ENCODE peak calls at places on chromosome 4, in nine cellular contexts. N is brain microvascular endothelial cell, B is HL-60, T is GM23248, X is lower lobe of right lung, I is Peyer's patch, M is IMR-90, E is astrocyte, F is endodermal cell. U is an unnamed sample.

GRCh38 chr4:180449395-180449956 is 1793.7 kb upstream of the TENM3 start:
- DNase-seq in N (no peak), I (no peak), X (no peak), M (peak; percentile 21), F (peak; percentile 84), E (peak; percentile 37), T (no peak), B (peak; percentile 24), U (no peak)

GRCh38 chr4:182968917-182969650 is 51.9 kb upstream of the DCTD start:
- DNase-seq in B (no peak), M (no peak), F (no peak), E (no peak), T (no peak), X (no peak), I (no peak), N (no peak), U (no peak)

GRCh38 chr4:133866328-133866699 is 335.3 kb downstream of the PABPC4L start:
- DNase-seq in M (peak; percentile 28), T (no peak), X (no peak), I (no peak), N (peak; percentile 8), B (no peak), E (peak; percentile 87), F (peak; percentile 56), U (peak; percentile 29)

GRCh38 chr4:183797445-183798248 is 107.5 kb upstream of the STOX2 start:
- DNase-seq in I (no peak), N (no peak), T (peak; percentile 34), B (peak; percentile 45), X (peak; percentile 71), E (peak; percentile 3), F (peak; percentile 87), M (no peak), U (no peak)

GRCh38 chr4:113831469-113831868 is 69.9 kb upstream of the CAMK2D start:
- DNase-seq in F (no peak), I (no peak), T (no peak), N (no peak), M (no peak), E (no peak), X (no peak), B (no peak), U (no peak)

GRCh38 chr4:166875821-166876220 is 358.5 kb downstream of the SPOCK3 start:
- DNase-seq in F (peak; percentile 57), T (no peak), X (no peak), I (no peak), N (no peak), E (no peak), B (no peak), M (no peak), U (no peak)

GRCh38 chr4:86755388-86755787 is 93.8 kb downstream of the SLC10A6 start:
- DNase-seq in B (no peak), T (no peak), M (no peak), E (no peak), I (no peak), X (no peak), F (no peak), N (no peak), U (no peak)

GRCh38 chr4:153137168-153137567 is 67.1 kb upstream of the TRIM2 start:
- DNase-seq in M (peak; percentile 83), I (no peak), B (no peak), F (peak; percentile 45), N (peak; percentile 83), X (no peak), E (peak; percentile 91), T (peak; percentile 98), U (no peak)

GRCh38 chr4:121277194-121278105 is 103.4 kb downstream of the QRFPR start:
- DNase-seq in I (no peak), X (no peak), B (no peak), T (peak; percentile 39), E (no peak), M (no peak), F (peak; percentile 76), N (no peak), U (no peak)

GRCh38 chr4:148694702-148695101 is 252.5 kb upstream of the NR3C2 start:
- DNase-seq in E (no peak), N (no peak), I (no peak), X (no peak), F (no peak), T (no peak), B (no peak), M (no peak), U (no peak)

GRCh38 chr4:83629945-83630684 is 94.2 kb downstream of the GPAT3 start:
- DNase-seq in M (peak; percentile 82), X (peak; percentile 55), E (peak; percentile 76), N (peak; percentile 21), T (peak; percentile 60), B (peak; percentile 95), F (no peak), I (no peak), U (peak; percentile 65)

GRCh38 chr4:177047070-177047850 is 254.5 kb upstream of the VEGFC start:
- DNase-seq in X (no peak), B (peak; percentile 53), T (peak; percentile 87), I (no peak), E (peak; percentile 55), M (peak; percentile 81), N (peak; percentile 52), F (peak; percentile 88), U (peak; percentile 34)

GRCh38 chr4:7077371-7077770 is 9.5 kb upstream of the GRPEL1 start:
- DNase-seq in E (no peak), M (no peak), T (no peak), B (no peak), N (no peak), I (no peak), F (no peak), X (no peak), U (no peak)

GRCh38 chr4:31052519-31052918 is 332.4 kb downstream of the PCDH7 start:
- DNase-seq in I (no peak), N (no peak), F (no peak), E (no peak), M (no peak), B (no peak), T (no peak), X (no peak), U (no peak)

GRCh38 chr4:128287159-128287870 is at the start of gene PGRMC2:
- DNase-seq in T (peak; percentile 68), M (peak; percentile 37), F (peak; percentile 85), E (peak; percentile 19), X (no peak), I (peak; percentile 30), B (peak; percentile 23), N (peak; percentile 24), U (no peak)

GRCh38 chr4:89305712-89306437 is 1.7 kb downstream of the GPRIN3 start:
- DNase-seq in E (peak; percentile 46), X (no peak), I (no peak), N (peak; percentile 23), T (peak; percentile 65), F (no peak), M (no peak), B (no peak), U (no peak)

GRCh38 chr4:174317531-174317930 is 33.8 kb downstream of the CEP44 start:
- DNase-seq in I (no peak), E (no peak), X (no peak), N (no peak), T (peak; percentile 5), F (no peak), B (no peak), M (peak; percentile 23), U (peak; percentile 57)
- H3K4me3 ChIP-seq in I (no peak overlapping the region), E (no peak overlapping the region), X (no peak overlapping the region), N (no peak overlapping the region), T (no peak overlapping the region), F (no peak overlapping the region), B (no peak overlapping the region), M (no peak overlapping the region), U (no peak overlapping the region)

GRCh38 chr4:118834070-118834469 is 1.9 kb downstream of the SEC24D start:
- DNase-seq in T (no peak), I (no peak), M (no peak), E (peak; percentile 30), N (no peak), F (no peak), B (no peak), X (no peak), U (no peak)
- H3K4me3 ChIP-seq in T (peak overlapping the region; percentile 99), I (no peak overlapping the region), M (peak overlapping the region; percentile 28), E (peak overlapping the region; percentile 88), N (peak overlapping the region; percentile 92), F (peak overlapping the region; percentile 94), B (no peak overlapping the region), X (peak overlapping the region; percentile 91), U (peak overlapping the region; percentile 89)

GRCh38 chr4:139950568-139950967 is 203.4 kb downstream of the MAML3 start:
- DNase-seq in B (peak; percentile 46), E (peak; percentile 90), M (no peak), N (peak; percentile 79), X (peak; percentile 44), F (no peak), T (peak; percentile 51), I (no peak), U (peak; percentile 63)
- H3K4me3 ChIP-seq in B (no peak overlapping the region), E (no peak overlapping the region), M (no peak overlapping the region), N (no peak overlapping the region), X (no peak overlapping the region), F (no peak overlapping the region), T (no peak overlapping the region), I (no peak overlapping the region), U (no peak overlapping the region)

GRCh38 chr4:5710065-5710961 is 688 bp upstream of the EVC start:
- DNase-seq in F (no peak), M (peak; percentile 18), T (peak; percentile 69), N (peak; percentile 14), I (no peak), B (no peak), E (no peak), X (no peak), U (no peak)

GRCh38 chr4:5712517-5712916 is 1.5 kb downstream of the EVC start:
- DNase-seq in M (peak; percentile 81), B (no peak), N (peak; percentile 90), F (peak; percentile 23), X (no peak), I (no peak), T (peak; percentile 80), E (peak; percentile 96), U (peak; percentile 45)

GRCh38 chr4:5712931-5713330 is 1.9 kb downstream of the EVC start:
- DNase-seq in I (no peak), X (no peak), M (no peak), F (no peak), N (no peak), T (peak; percentile 32), E (no peak), B (no peak), U (no peak)

GRCh38 chr4:5710962-5711478 is at the start of gene EVC:
- DNase-seq in X (peak; percentile 81), I (peak; percentile 24), E (peak; percentile 67), B (no peak), T (peak; percentile 90), F (peak; percentile 92), M (peak; percentile 74), N (peak; percentile 78), U (peak; percentile 51)

DNA sequence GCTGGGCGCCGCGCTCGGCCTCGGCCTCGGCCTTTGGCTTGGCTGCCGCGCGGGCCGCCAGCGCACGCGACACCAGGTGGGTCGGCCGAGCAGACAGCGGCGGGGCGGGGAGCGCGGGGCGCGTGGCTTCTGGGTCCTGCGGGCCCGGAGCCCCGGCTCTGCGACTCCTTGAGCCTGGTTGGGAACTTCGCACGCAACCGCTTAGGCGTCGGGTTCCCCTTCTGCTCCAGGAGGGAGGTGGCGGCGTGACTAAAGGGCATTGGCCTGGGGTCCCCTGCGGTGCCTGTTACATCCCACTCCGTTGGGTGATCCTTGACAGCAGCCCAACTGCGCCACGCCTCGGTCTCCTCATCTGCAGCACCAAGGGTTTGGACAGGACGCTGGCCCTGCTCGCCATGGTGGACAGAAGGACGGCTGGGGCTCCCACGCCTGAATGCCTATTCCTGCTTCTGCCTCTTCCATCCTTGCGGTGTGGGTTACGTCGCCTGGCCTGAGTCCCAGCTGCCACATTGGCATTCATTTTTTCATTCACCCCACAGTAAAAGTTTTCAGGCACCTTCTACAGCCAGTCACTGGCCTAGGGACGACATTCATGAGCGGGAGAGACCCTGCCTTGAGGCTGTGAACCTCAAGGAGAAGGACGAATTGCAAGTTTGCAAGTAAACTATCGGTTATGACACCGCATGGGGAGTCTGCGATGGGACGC is 631 bp downstream of the EVC start:
- DNase-seq in I (no peak), X (peak; percentile 52), N (peak; percentile 51), B (no peak), E (peak; percentile 68), F (peak; percentile 82), M (peak; percentile 51), T (peak; percentile 87), U (peak; percentile 14)
- H3K4me3 ChIP-seq in I (peak overlapping the region; percentile 55), X (peak overlapping the region; percentile 63), N (peak overlapping the region; percentile 77), B (no peak overlapping the region), E (peak overlapping the region; percentile 74), F (peak overlapping the region; percentile 77), M (peak overlapping the region; percentile 83), T (peak overlapping the region; percentile 71), U (peak overlapping the region; percentile 75)